ENCODE peak calls at places on chromosomes 4 and X, in ten cellular contexts. Q, N, I, B, W, C, L, D, M and V are unnamed samples. For H3K27me3 and H3K36me3, the result is how much of the 10 kb centered on the place peaks cover.

GRCh38 chr4:168817418-168817817 is 192.6 kb downstream of the CBR4 start:
- DNase-seq in Q (no peak), M (no peak), L (no peak), D (no peak), I (no peak), B (no peak), W (peak), C (no peak), N (no peak), V (no peak)

GRCh38 chr4:40842318-40842717 is 92.6 kb downstream of the NSUN7 start:
- DNase-seq in C (no peak), W (no peak), B (no peak), L (no peak), Q (no peak), M (no peak), D (no peak), I (no peak), N (no peak), V (no peak)

GRCh38 chr4:168509786-168510185 is 12.9 kb downstream of the PALLD start:
- DNase-seq in W (peak), I (peak), M (no peak), Q (no peak), N (no peak), C (peak), D (no peak), L (no peak), B (peak), V (no peak)

GRCh38 chrX:17605676-17606075 is 131.6 kb upstream of the SCML1 start:
- DNase-seq in M (no peak), C (no peak), W (peak), Q (no peak), L (no peak), I (no peak), B (no peak), N (no peak), D (no peak), V (no peak)

GRCh38 chr4:90039122-90039521 is 88.1 kb upstream of the CCSER1 start:
- DNase-seq in N (no peak), Q (no peak), L (no peak), M (no peak), I (no peak), W (no peak), D (no peak), C (no peak), B (no peak), V (no peak)

GRCh38 chrX:97096385-97096784 is 212.7 kb downstream of the RPA4 start:
- DNase-seq in C (no peak), M (no peak), Q (no peak), N (no peak), W (peak), I (no peak), D (no peak), B (no peak), L (no peak), V (no peak)

GRCh38 chrX:118116308-118117068 is at the start of gene KLHL13:
- DNase-seq in D (peak), C (no peak), W (peak), L (no peak), N (peak), I (no peak), Q (no peak), M (peak), B (peak), V (peak)

GRCh38 chr4:25367004-25367621 is 9.9 kb upstream of the ANAPC4 start:
- DNase-seq in I (no peak), W (peak), M (peak), Q (no peak), N (no peak), C (no peak), B (peak), L (no peak), D (no peak), V (peak)

GRCh38 chr4:165208741-165209388 is 1.5 kb downstream of the KLHL2 start:
- DNase-seq in I (peak), C (no peak), D (no peak), M (no peak), W (peak), B (no peak), L (no peak), Q (no peak), N (no peak), V (no peak)

GRCh38 chrX:152025656-152026440 is 51.4 kb upstream of the GABRE start:
- DNase-seq in N (no peak), Q (no peak), W (no peak), D (no peak), L (no peak), C (no peak), M (no peak), B (no peak), I (no peak), V (no peak)

GRCh38 chr4:33133723-33134122 is 2413.6 kb downstream of the PCDH7 start:
- DNase-seq in D (no peak), B (no peak), M (peak), Q (no peak), W (no peak), L (no peak), I (no peak), C (no peak), N (no peak), V (no peak)

GRCh38 chr4:139596680-139597279 is 40.8 kb upstream of the SETD7 start:
- DNase-seq in W (no peak), M (no peak), C (no peak), I (no peak), N (no peak), Q (no peak), B (no peak), L (no peak), D (no peak), V (no peak)

GRCh38 chrX:97401154-97401553 is 517.4 kb downstream of the RPA4 start:
- DNase-seq in N (peak), Q (no peak), D (no peak), M (no peak), C (no peak), L (no peak), I (no peak), B (no peak), W (no peak), V (peak)

GRCh38 chr4:110533940-110534339 is 58.0 kb downstream of the ENPEP start:
- DNase-seq in M (peak), B (peak), C (peak), Q (peak), L (no peak), W (peak), N (no peak), D (no peak), I (no peak), V (no peak)

GRCh38 chr4:105909699-105910340 is 14.5 kb downstream of the NPNT start:
- DNase-seq in M (peak), Q (no peak), L (no peak), N (no peak), I (no peak), C (peak), D (no peak), B (peak), W (no peak), V (peak)

GRCh38 chrX:129726307-129727111 is 12.3 kb upstream of the XPNPEP2 start:
- DNase-seq in N (no peak), I (peak), L (peak), B (peak), C (no peak), D (no peak), M (peak), W (peak), Q (peak), V (peak)

GRCh38 chr4:81409836-81410235 is 61.9 kb downstream of the RASGEF1B start:
- DNase-seq in I (no peak), N (no peak), Q (no peak), B (no peak), D (no peak), W (no peak), L (no peak), M (no peak), C (no peak), V (no peak)

GRCh38 chr4:91257721-91258120 is 1046.0 kb upstream of the GRID2 start:
- DNase-seq in W (no peak), M (no peak), L (no peak), B (no peak), I (no peak), D (no peak), Q (no peak), N (no peak), C (no peak), V (no peak)

GRCh38 chrX:47523297-47523696 is 37.7 kb upstream of the ARAF start:
- DNase-seq in M (peak), W (peak), B (peak), Q (peak), N (peak), I (peak), D (peak), C (no peak), L (peak), V (peak)

GRCh38 chr4:181613210-181613609 is 630.0 kb upstream of the TENM3 start:
- DNase-seq in Q (no peak), W (peak), L (no peak), M (no peak), C (no peak), B (no peak), I (no peak), N (no peak), D (no peak), V (no peak)

GRCh38 chr4:89797117-89797516 is 39.8 kb downstream of the SNCA start:
- DNase-seq in C (no peak), N (no peak), Q (no peak), W (peak), D (no peak), M (no peak), I (no peak), L (no peak), B (peak), V (no peak)

GRCh38 chr4:140090215-140090731 is 63.7 kb downstream of the MAML3 start:
- DNase-seq in D (no peak), L (no peak), C (peak), M (no peak), Q (no peak), I (no peak), B (peak), W (peak), N (no peak), V (no peak)

GRCh38 chr4:162164881-162165528 is 1.2 kb upstream of the FSTL5 start:
- DNase-seq in C (no peak), W (no peak), M (no peak), I (no peak), L (no peak), B (no peak), Q (no peak), D (no peak), N (no peak), V (no peak)

GRCh38 chr4:147090486-147090885 is 144.8 kb upstream of the TTC29 start:
- DNase-seq in W (no peak), C (no peak), Q (no peak), L (no peak), D (no peak), I (no peak), N (no peak), B (no peak), M (no peak), V (no peak)

GRCh38 chr4:68283714-68284113 is 38.2 kb upstream of the TMPRSS11B start:
- DNase-seq in I (no peak), W (no peak), N (no peak), B (no peak), D (no peak), M (no peak), L (no peak), Q (no peak), C (no peak), V (no peak)

GRCh38 chr4:80307183-80307735 is 28.3 kb upstream of the CFAP299 start:
- DNase-seq in C (no peak), N (no peak), M (no peak), B (peak), D (no peak), Q (no peak), W (peak), L (no peak), I (no peak), V (no peak)

GRCh38 chr4:89056953-89057398 is at the start of gene FAM13A:
- DNase-seq in N (no peak), Q (peak), W (peak), L (peak), C (peak), I (no peak), B (peak), D (peak), M (peak), V (peak)

GRCh38 chr4:154559931-154560801 is 2.6 kb upstream of the FGB start:
- DNase-seq in I (no peak), B (no peak), D (no peak), N (no peak), W (no peak), C (no peak), L (no peak), M (no peak), Q (no peak), V (peak)

DNA sequence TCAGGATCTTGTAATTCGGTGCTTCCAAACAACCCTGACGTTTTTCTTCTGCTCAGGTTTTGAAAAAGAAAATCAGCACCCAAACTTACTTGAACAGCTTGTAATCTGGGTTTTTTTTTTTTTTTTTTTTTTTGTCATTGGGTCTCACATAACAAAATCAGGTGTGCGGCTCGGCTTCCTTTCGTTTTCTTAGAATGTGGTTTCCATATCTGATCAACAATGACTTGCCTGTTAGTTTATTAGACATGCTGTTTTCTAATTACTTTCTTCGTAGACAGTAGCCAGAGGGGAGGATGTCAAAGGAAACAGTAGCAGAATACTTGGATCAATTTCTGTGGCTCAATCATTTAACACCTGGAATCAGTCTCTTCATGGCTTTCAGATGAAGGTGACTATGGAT is 890 bp upstream of the FREM3 start:
- DNase-seq in W (no peak), M (no peak), C (no peak), Q (no peak), I (no peak), N (no peak), B (no peak), D (no peak), L (no peak), V (peak)
- H3K27me3 ChIP-seq in W (half or more), M (half or more), C (under half), Q (under half), I (under half), N (under half), B (under half), D (under half), L (under half), V (under half)

DNA sequence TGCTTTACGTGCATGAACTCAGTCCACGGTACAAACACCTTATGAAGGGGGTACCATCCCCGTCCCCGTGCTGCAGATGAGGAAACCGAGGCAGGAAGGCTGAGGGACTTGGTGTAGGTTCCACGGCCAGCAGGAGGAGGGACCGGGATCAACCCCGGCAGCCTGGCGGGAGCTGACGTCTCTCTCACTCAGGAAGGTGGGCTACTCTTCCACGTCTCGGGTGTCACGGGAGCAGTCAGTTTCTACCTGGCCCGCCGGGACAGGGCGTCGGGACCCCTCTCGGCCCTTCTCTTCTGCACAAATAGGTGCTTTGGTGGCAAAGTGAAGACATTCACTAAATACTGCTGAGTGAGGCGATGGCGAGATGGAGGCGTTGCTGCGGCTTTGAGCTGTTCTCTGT is 53.3 kb downstream of the ACOX3 start:
- DNase-seq in D (no peak), M (no peak), I (no peak), L (no peak), C (no peak), B (no peak), N (no peak), Q (no peak), W (no peak), V (no peak)
- H3K36me3 ChIP-seq in D (under half), M (under half), I (under half), L (under half), C (under half), B (under half), N (under half), Q (half or more), W (under half), V (under half)

DNA sequence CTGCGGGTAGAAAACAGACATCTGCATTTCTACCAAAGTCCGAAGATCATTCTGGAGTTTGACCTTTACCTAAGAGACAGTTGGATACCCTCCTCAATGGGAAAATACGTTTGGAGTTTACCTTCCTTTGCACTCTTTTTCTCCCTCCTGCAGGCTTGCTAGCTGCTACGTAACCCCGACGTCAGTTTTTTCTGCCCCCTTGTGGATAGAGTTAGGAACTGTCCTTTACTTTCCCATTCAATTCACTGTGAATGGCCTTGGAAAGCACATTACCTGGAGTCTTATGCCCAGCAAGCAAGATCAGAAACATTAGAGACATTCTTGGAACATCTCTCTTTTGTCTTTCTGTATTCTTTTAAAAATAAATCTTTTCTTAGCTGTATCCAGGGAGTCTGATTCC is 250.7 kb downstream of the NAP1L3 start:
- DNase-seq in I (no peak), C (no peak), B (peak), L (no peak), D (no peak), W (peak), M (peak), Q (no peak), N (no peak), V (no peak)
- H3K27me3 ChIP-seq in I (under half), C (under half), B (under half), L (under half), D (under half), W (under half), M (under half), Q (under half), N (under half), V (under half)

DNA sequence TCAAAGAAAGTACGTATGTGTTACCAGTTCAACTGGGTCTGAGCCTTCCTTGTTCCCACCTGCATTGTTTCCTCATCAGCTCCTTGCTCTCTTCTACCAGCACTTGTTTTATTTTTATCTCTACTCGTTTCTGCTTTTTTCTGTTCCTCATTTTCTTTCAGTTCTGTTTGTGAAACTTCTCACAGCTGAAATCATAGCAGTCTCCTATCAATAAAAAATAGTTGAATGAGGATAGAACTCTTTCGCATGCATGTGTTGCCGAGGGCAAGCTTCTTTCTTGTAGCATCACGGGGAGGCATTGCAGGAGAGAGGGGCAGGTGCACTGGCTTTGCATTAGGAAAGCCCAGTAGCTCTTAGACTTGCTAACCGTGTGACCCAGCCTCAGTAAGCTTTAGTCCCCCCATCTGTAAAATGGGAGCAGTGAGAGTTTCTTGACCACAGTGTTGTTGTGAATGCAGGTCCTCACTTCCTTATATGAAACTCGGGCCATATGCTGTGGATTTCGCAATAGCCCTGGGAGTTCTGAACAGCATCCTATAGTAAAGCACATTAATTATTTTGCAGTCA is 24.7 kb downstream of the OFD1 start:
- DNase-seq in M (no peak), N (peak), Q (no peak), W (no peak), C (no peak), I (no peak), L (no peak), B (no peak), D (no peak), V (no peak)
- H3K36me3 ChIP-seq in M (under half), N (under half), Q (under half), W (half or more), C (under half), I (under half), L (under half), B (under half), D (under half), V (under half)

GRCh38 chrX:56233100-56233499 is 944 bp downstream of the KLF8 start:
- DNase-seq in L (no peak), M (peak), Q (no peak), W (no peak), C (no peak), N (no peak), I (no peak), B (peak), D (no peak), V (no peak)
- H3K27me3 ChIP-seq in L (under half), M (under half), Q (under half), W (under half), C (under half), N (under half), I (under half), B (under half), D (under half), V (under half)

GRCh38 chrX:13488706-13489105 is 80.7 kb upstream of the EGFL6 start:
- DNase-seq in I (no peak), M (no peak), N (no peak), W (no peak), B (peak), Q (no peak), D (no peak), L (no peak), C (no peak), V (no peak)

GRCh38 chrX:13489451-13489850 is 80.0 kb upstream of the EGFL6 start:
- DNase-seq in M (no peak), W (peak), B (peak), C (no peak), I (no peak), D (peak), Q (peak), L (no peak), N (no peak), V (peak)

GRCh38 chrX:13493659-13494058 is 75.7 kb upstream of the EGFL6 start:
- DNase-seq in B (no peak), N (no peak), D (no peak), M (no peak), L (no peak), W (no peak), I (no peak), C (no peak), Q (no peak), V (no peak)

GRCh38 chrX:13492286-13492685 is 77.1 kb upstream of the EGFL6 start:
- DNase-seq in W (no peak), I (no peak), Q (no peak), C (no peak), M (peak), L (no peak), D (no peak), N (no peak), B (no peak), V (no peak)

GRCh38 chrX:13491061-13491460 is 78.3 kb upstream of the EGFL6 start:
- DNase-seq in C (no peak), L (no peak), I (no peak), M (no peak), N (no peak), Q (no peak), B (no peak), W (no peak), D (no peak), V (no peak)
- H3K36me3 ChIP-seq in C (under half), L (under half), I (under half), M (under half), N (under half), Q (under half), B (under half), W (under half), D (under half), V (under half)

DNA sequence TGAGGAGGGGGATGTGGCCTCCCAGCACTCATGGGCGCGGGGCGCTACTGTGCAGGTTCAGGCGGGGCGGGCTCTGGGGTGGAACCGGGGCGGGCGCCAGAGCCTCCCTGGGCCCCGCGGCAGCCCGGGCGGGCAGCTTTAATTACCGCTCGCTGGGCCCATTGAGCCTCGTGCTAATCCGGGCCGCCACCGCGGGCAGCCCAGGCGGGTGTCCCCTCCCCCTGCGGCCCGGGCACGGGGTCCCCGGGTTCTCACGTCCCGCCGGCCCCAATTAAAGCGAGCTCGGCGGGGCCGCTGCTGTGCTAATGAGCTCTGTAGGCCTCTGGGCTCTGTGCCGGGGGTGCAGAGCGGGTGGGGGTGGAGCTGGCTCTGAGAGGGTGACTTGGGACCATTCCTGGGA is 22.8 kb upstream of the FGFR3 start:
- DNase-seq in D (no peak), I (no peak), W (no peak), N (no peak), M (no peak), B (no peak), C (no peak), L (no peak), Q (no peak), V (no peak)
- H3K27me3 ChIP-seq in D (half or more), I (under half), W (under half), N (under half), M (under half), B (under half), C (under half), L (under half), Q (under half), V (under half)